ENCODE peak calls at places on chromosomes 3 and 15, in nine cellular contexts. N is left ventricle myocardium inferior; X is psoas muscle; Q is epithelial cell of prostate; E is HL-60; P is CD4-positive, CD25-positive, alpha-beta regulatory T cell; Y is A549; S is GM23248; G is esophagus squamous epithelium. J is an unnamed sample.

GRCh38 chr3:192514081-192514753 is 213.1 kb downstream of the FGF12 start:
- DNase-seq in N (no peak), S (peak), G (no peak), X (no peak), P (no peak), E (no peak), Q (no peak), Y (peak), J (no peak)

GRCh38 chr3:197692641-197693040 is 44.1 kb downstream of the RUBCN start:
- DNase-seq in E (peak), Q (no peak), Y (no peak), P (no peak), S (no peak), N (no peak), G (no peak), X (no peak), J (no peak)

GRCh38 chr3:151568095-151568685 is 107.3 kb upstream of the IGSF10 start:
- DNase-seq in X (no peak), P (no peak), S (peak), G (no peak), E (no peak), Y (no peak), N (no peak), Q (no peak), J (no peak)

GRCh38 chr3:190619353-190619752 is 105.5 kb downstream of the IL1RAP start:
- DNase-seq in S (no peak), X (no peak), E (no peak), Q (no peak), N (no peak), Y (no peak), P (no peak), G (no peak), J (no peak)

GRCh38 chr3:144629413-144629812 is 657.8 kb downstream of the DIPK2A start:
- DNase-seq in Y (no peak), Q (no peak), E (no peak), G (no peak), P (no peak), N (no peak), S (no peak), X (no peak), J (no peak)

GRCh38 chr15:69609176-69609575 is 156.6 kb downstream of the RPLP1 start:
- DNase-seq in P (no peak), Q (no peak), Y (peak), N (no peak), G (no peak), X (no peak), E (no peak), S (peak), J (no peak)

GRCh38 chr15:85878866-85879265 is 84.1 kb upstream of the KLHL25 start:
- DNase-seq in X (no peak), Q (no peak), P (no peak), E (no peak), S (no peak), G (no peak), N (no peak), Y (no peak), J (no peak)

GRCh38 chr3:177781686-177782161 is 584.4 kb upstream of the TBL1XR1 start:
- DNase-seq in N (peak), Q (no peak), E (no peak), G (no peak), S (peak), X (peak), P (no peak), Y (no peak), J (peak)

GRCh38 chr3:139655880-139656279 is 21.9 kb downstream of the NMNAT3 start:
- DNase-seq in G (no peak), P (no peak), E (no peak), N (no peak), Q (no peak), S (peak), X (no peak), Y (no peak), J (no peak)

DNA sequence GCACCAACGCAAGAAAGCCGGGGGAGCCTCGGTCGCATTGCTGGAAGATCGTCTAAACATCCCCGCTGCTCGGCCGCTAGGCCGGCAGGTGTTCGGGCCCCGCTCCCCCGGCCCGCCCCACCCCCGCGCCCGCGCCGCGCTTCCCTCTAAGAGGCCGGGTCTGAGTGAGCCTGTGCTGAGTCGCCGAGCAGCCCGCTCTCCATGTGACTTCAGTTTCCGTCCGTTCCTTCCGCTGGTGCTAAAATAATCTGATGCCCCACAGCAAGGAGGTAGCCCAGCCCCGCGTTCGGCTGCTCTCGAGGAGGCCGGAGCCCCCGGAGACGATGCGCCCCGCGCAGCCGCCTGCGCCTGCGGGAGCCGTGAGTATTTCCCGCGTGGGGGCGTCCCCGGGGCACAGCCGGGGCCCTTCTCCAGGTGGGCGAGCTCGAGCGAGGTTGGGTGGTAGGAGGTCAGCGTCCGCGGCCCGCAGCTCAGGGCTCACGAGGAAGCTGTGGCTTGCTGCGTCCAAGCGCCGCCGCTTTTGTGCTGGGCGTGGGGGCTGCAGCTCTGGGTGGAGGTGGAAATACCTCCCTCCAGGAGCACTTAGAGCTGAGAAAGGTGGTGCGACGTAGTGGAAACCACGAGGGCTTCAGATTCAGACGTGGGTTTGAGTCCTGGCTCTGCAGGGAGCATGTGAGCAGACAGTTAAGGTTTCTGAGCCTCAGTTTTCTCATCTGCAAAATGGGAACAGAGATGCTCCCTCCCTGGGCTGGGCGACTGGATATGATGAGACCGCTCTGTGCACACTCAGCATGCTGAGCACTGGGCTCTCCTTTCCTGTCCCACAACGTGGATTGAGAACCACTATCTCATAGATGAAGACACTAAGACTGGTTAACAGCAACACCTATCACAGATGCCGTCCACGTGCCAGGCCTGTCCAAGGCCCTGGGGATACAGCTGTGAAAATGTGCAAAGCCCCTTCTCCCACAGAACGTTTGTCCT is at the start of gene NRROS:
- DNase-seq in Q (no peak), X (peak), G (no peak), S (peak), N (peak), Y (no peak), E (peak), P (peak), J (peak)
- H3K27ac ChIP-seq in Q (no peak), X (peak), G (peak), S (no peak), N (peak), Y (no peak), E (peak), P (peak), J (peak)

GRCh38 chr3:54121404-54122045 is 827 bp upstream of the CACNA2D3 start:
- DNase-seq in X (no peak), N (no peak), P (no peak), Y (no peak), S (no peak), G (no peak), Q (no peak), E (no peak), J (no peak)
- H3K27ac ChIP-seq in X (peak), N (peak), P (no peak), Y (no peak), S (no peak), G (peak), Q (no peak), E (no peak), J (no peak)

GRCh38 chr3:129025108-129025507 is 24.0 kb downstream of the EFCC1 start:
- DNase-seq in P (no peak), Y (no peak), E (no peak), X (no peak), Q (no peak), N (no peak), G (no peak), S (no peak), J (no peak)

GRCh38 chr3:129026728-129027543 is 25.8 kb downstream of the EFCC1 start:
- DNase-seq in X (peak), G (peak), S (peak), Q (peak), Y (peak), N (peak), E (peak), P (peak), J (peak)

GRCh38 chr3:129023909-129024308 is 22.8 kb downstream of the EFCC1 start:
- DNase-seq in Y (peak), P (no peak), X (no peak), E (no peak), S (peak), Q (no peak), G (no peak), N (no peak), J (no peak)

GRCh38 chr3:129027544-129027880 is 26.4 kb downstream of the EFCC1 start:
- DNase-seq in E (no peak), N (no peak), G (no peak), S (no peak), Q (no peak), X (no peak), P (no peak), Y (no peak), J (no peak)

DNA sequence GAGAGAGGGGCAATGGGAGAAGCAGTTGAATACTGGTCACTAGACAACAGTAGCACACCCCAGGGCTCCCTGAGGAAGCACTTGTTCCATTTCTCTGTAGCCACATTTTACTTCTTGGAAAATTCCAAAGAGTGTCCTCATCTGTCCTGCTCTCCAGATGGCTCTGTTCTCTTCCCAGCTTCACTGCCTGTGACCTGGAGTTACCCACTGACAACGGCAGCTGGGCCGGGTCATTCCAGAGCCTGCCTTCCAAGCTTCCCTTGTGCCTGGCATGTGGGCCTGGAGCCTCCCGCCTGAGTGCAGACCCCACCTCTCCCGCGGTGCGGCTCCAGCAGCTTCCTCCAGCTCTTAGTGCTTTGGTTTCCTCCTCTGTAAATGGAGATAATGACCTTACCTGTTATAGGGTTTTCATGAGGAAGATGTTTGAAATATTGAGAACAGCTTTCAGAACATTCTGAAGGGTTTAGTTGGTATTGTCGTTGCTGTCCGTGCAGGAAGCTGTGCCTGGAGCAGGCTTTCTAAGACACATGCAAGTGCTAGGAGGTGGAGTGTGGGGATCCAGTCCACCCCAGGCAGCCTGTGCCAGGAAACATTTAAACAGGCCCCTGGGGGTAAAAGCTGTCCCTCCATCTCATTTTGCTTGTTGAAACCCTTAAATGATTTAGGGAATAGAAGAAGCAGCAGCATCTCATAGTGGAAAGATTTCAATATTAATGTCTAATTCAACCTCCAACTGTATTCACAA is 24.8 kb downstream of the EFCC1 start:
- DNase-seq in Q (no peak), G (no peak), S (no peak), N (peak), P (no peak), Y (no peak), E (no peak), X (peak), J (peak)
- H3K27ac ChIP-seq in Q (no peak), G (peak), S (no peak), N (peak), P (peak), Y (no peak), E (no peak), X (no peak), J (no peak)

GRCh38 chr3:100966807-100967206 is 26.4 kb downstream of the ABI3BP start:
- DNase-seq in P (no peak), N (no peak), G (no peak), X (no peak), E (no peak), S (peak), Q (no peak), Y (no peak), J (no peak)
- H3K27ac ChIP-seq in P (no peak), N (no peak), G (no peak), X (no peak), E (no peak), S (no peak), Q (no peak), Y (no peak), J (no peak)

GRCh38 chr15:37112963-37113362 is 12.6 kb upstream of the MEIS2 start:
- DNase-seq in E (no peak), N (no peak), P (no peak), X (no peak), S (no peak), G (no peak), Y (no peak), Q (no peak), J (no peak)

GRCh38 chr15:37111427-37111717 is 11.0 kb upstream of the MEIS2 start:
- DNase-seq in S (no peak), P (no peak), Y (no peak), N (no peak), E (no peak), X (no peak), G (no peak), Q (no peak), J (no peak)

GRCh38 chr15:37109952-37110630 is 9.7 kb upstream of the MEIS2 start:
- DNase-seq in E (no peak), G (no peak), Y (no peak), X (peak), N (peak), S (peak), P (no peak), Q (no peak), J (peak)

GRCh38 chr15:37109151-37109912 is 9.0 kb upstream of the MEIS2 start:
- DNase-seq in P (no peak), E (no peak), G (no peak), S (no peak), N (no peak), Y (no peak), X (no peak), Q (no peak), J (peak)

GRCh38 chr15:37112171-37112570 is 11.8 kb upstream of the MEIS2 start:
- DNase-seq in Q (no peak), X (no peak), S (peak), N (no peak), P (no peak), Y (no peak), G (no peak), E (no peak), J (no peak)
- H3K27ac ChIP-seq in Q (no peak), X (no peak), S (no peak), N (peak), P (no peak), Y (no peak), G (peak), E (no peak), J (peak)

GRCh38 chr3:17459470-17459993 is 282.9 kb downstream of the TBC1D5 start:
- DNase-seq in G (no peak), S (no peak), Q (no peak), Y (no peak), P (no peak), X (no peak), N (no peak), E (no peak), J (no peak)
- H3K27ac ChIP-seq in G (no peak), S (no peak), Q (no peak), Y (no peak), P (no peak), X (no peak), N (no peak), E (no peak), J (no peak)

J was measured in adrenal gland.